ENCODE peak calls at places on chromosomes 6 and 20, in nine cellular contexts. J, P, S, D, T, Q, E, L and G are unnamed samples. For H3K9me3, the result is how much of the 10 kb centered on the place peaks cover.

GRCh38 chr6:80338201-80338836 is 231.8 kb downstream of the BCKDHB start:
- DNase-seq in J (peak), P (peak), S (no peak), D (peak), T (peak), Q (peak), E (peak), L (peak), G (peak)

GRCh38 chr6:786946-787763 is 94.2 kb upstream of the EXOC2 start:
- DNase-seq in J (no peak), P (no peak), S (no peak), D (peak), T (no peak), Q (peak), E (no peak), L (peak), G (no peak)

GRCh38 chr6:144141470-144141869 is 8.8 kb upstream of the STX11 start:
- DNase-seq in J (no peak), P (no peak), S (no peak), D (no peak), T (no peak), Q (no peak), E (no peak), L (no peak), G (no peak)

GRCh38 chr20:62117658-62118057 is 4.6 kb upstream of the LSM14B start:
- DNase-seq in J (no peak), P (peak), S (no peak), D (no peak), T (no peak), Q (no peak), E (peak), L (peak), G (no peak)

GRCh38 chr6:106334646-106335448 is 9.3 kb upstream of the ATG5 start:
- DNase-seq in J (peak), P (peak), S (peak), D (peak), T (no peak), Q (peak), E (peak), L (peak), G (peak)

GRCh38 chr20:427401-427800 is 19.3 kb downstream of the RBCK1 start:
- DNase-seq in J (no peak), P (no peak), S (no peak), D (no peak), T (no peak), Q (no peak), E (no peak), L (no peak), G (no peak)

GRCh38 chr6:53527249-53527765 is 17.6 kb downstream of the GCLC start:
- DNase-seq in J (no peak), P (no peak), S (no peak), D (no peak), T (no peak), Q (no peak), E (no peak), L (no peak), G (no peak)

GRCh38 chr6:74749211-74750142 is 456.4 kb downstream of the COL12A1 start:
- DNase-seq in J (no peak), P (no peak), S (no peak), D (no peak), T (no peak), Q (no peak), E (no peak), L (no peak), G (no peak)

GRCh38 chr6:37516920-37517405 is 17.3 kb upstream of the CCDC167 start:
- DNase-seq in J (no peak), P (no peak), S (no peak), D (no peak), T (no peak), Q (no peak), E (no peak), L (no peak), G (no peak)

GRCh38 chr20:41041693-41042092 is 13.1 kb downstream of the TOP1 start:
- DNase-seq in J (no peak), P (no peak), S (no peak), D (no peak), T (no peak), Q (no peak), E (no peak), L (no peak), G (no peak)

GRCh38 chr6:89022747-89023289 is 57.7 kb upstream of the PNRC1 start:
- DNase-seq in J (no peak), P (no peak), S (peak), D (no peak), T (no peak), Q (no peak), E (no peak), L (peak), G (no peak)

GRCh38 chr6:140001851-140002301 is 627.4 kb upstream of the CITED2 start:
- DNase-seq in J (no peak), P (no peak), S (no peak), D (no peak), T (no peak), Q (no peak), E (no peak), L (no peak), G (no peak)

GRCh38 chr6:119446623-119447008 is 97.1 kb upstream of the MAN1A1 start:
- DNase-seq in J (peak), P (peak), S (peak), D (no peak), T (no peak), Q (no peak), E (no peak), L (peak), G (peak)

GRCh38 chr20:23659989-23660837 is 22.5 kb upstream of the CST3 start:
- DNase-seq in J (peak), P (no peak), S (no peak), D (no peak), T (no peak), Q (no peak), E (no peak), L (no peak), G (no peak)

GRCh38 chr6:152343735-152344360 is 293.3 kb downstream of the SYNE1 start:
- DNase-seq in J (no peak), P (no peak), S (no peak), D (no peak), T (no peak), Q (no peak), E (no peak), L (no peak), G (no peak)

GRCh38 chr20:58053391-58054055 is 174.9 kb downstream of the ANKRD60 start:
- DNase-seq in J (no peak), P (no peak), S (no peak), D (peak), T (no peak), Q (no peak), E (no peak), L (no peak), G (no peak)

GRCh38 chr6:127483399-127484055 is 24.3 kb upstream of the KIAA0408 start:
- DNase-seq in J (no peak), P (no peak), S (no peak), D (peak), T (no peak), Q (no peak), E (no peak), L (no peak), G (no peak)

GRCh38 chr20:22577515-22578220 is 6.7 kb downstream of the FOXA2 start:
- DNase-seq in J (no peak), P (peak), S (no peak), D (peak), T (no peak), Q (no peak), E (no peak), L (peak), G (no peak)

GRCh38 chr6:34237316-34237721 is 646 bp downstream of the HMGA1 start:
- DNase-seq in J (no peak), P (no peak), S (no peak), D (no peak), T (no peak), Q (no peak), E (no peak), L (no peak), G (peak)

GRCh38 chr6:37303891-37304503 is 46.1 kb upstream of the TMEM217 start:
- DNase-seq in J (no peak), P (no peak), S (no peak), D (no peak), T (no peak), Q (peak), E (no peak), L (no peak), G (no peak)

GRCh38 chr6:63814459-63814858 is 178.9 kb downstream of the PHF3 start:
- DNase-seq in J (no peak), P (no peak), S (no peak), D (no peak), T (no peak), Q (no peak), E (no peak), L (no peak), G (no peak)

GRCh38 chr6:139409026-139409425 is 34.6 kb upstream of the CITED2 start:
- DNase-seq in J (no peak), P (no peak), S (no peak), D (no peak), T (no peak), Q (no peak), E (no peak), L (no peak), G (no peak)

GRCh38 chr6:125250511-125250910 is 51.3 kb downstream of the HDDC2 start:
- DNase-seq in J (no peak), P (no peak), S (no peak), D (no peak), T (no peak), Q (no peak), E (no peak), L (no peak), G (no peak)

GRCh38 chr20:58131111-58131510 is 97.3 kb downstream of the ANKRD60 start:
- DNase-seq in J (peak), P (no peak), S (no peak), D (no peak), T (peak), Q (no peak), E (no peak), L (no peak), G (peak)

GRCh38 chr20:35490736-35491181 is 35.4 kb downstream of the CEP250 start:
- DNase-seq in J (no peak), P (peak), S (no peak), D (no peak), T (no peak), Q (no peak), E (peak), L (peak), G (no peak)

GRCh38 chr20:52923123-52923543 is 49.0 kb upstream of the TSHZ2 start:
- DNase-seq in J (no peak), P (no peak), S (no peak), D (no peak), T (no peak), Q (no peak), E (no peak), L (no peak), G (peak)

GRCh38 chr20:62252342-62252966 is 14.1 kb downstream of the OSBPL2 start:
- DNase-seq in J (no peak), P (no peak), S (no peak), D (no peak), T (no peak), Q (no peak), E (no peak), L (no peak), G (no peak)

GRCh38 chr6:130840050-130840449 is 12.8 kb downstream of the SMLR1 start:
- DNase-seq in J (no peak), P (no peak), S (no peak), D (no peak), T (no peak), Q (no peak), E (no peak), L (no peak), G (no peak)

GRCh38 chr6:43608310-43608763 is 20.7 kb downstream of the GTPBP2 start:
- DNase-seq in J (no peak), P (peak), S (peak), D (peak), T (peak), Q (peak), E (peak), L (peak), G (peak)

GRCh38 chr6:85354761-85355618 is 94.9 kb upstream of the NT5E start:
- DNase-seq in J (peak), P (peak), S (peak), D (peak), T (peak), Q (peak), E (peak), L (peak), G (peak)

GRCh38 chr6:21098134-21098533 is 495.4 kb upstream of the SOX4 start:
- DNase-seq in J (no peak), P (no peak), S (no peak), D (no peak), T (no peak), Q (no peak), E (no peak), L (no peak), G (no peak)

GRCh38 chr20:35618032-35618371 is 2.4 kb downstream of the SPAG4 start:
- DNase-seq in J (no peak), P (no peak), S (no peak), D (no peak), T (no peak), Q (no peak), E (no peak), L (no peak), G (no peak)

GRCh38 chr20:44642203-44643153 is 9.0 kb downstream of the ADA start:
- DNase-seq in J (peak), P (peak), S (peak), D (peak), T (peak), Q (peak), E (peak), L (peak), G (peak)
- TF ChIP-seq POLR2A in J (no peak), P (no peak), S (no peak), D (peak), T (no peak), Q (no peak), E (no peak), L (peak), G (no peak)

GRCh38 chr20:49285233-49285668 is 7.4 kb upstream of the ZNFX1 start:
- DNase-seq in J (no peak), P (no peak), S (no peak), D (no peak), T (no peak), Q (no peak), E (no peak), L (no peak), G (no peak)
- H3K9me3 ChIP-seq in J (under half), P (under half), S (under half), D (under half), T (under half), Q (under half), E (under half), L (under half), G (under half)

GRCh38 chr6:13487122-13488014 is at the start of gene GFOD1:
- DNase-seq in J (peak), P (peak), S (peak), D (peak), T (peak), Q (peak), E (peak), L (peak), G (peak)
- TF ChIP-seq POLR2A in J (peak), P (peak), S (peak), D (no peak), T (peak), Q (peak), E (peak), L (peak), G (peak)

GRCh38 chr20:51503376-51503775 is 39.1 kb downstream of the NFATC2 start:
- DNase-seq in J (no peak), P (no peak), S (no peak), D (no peak), T (no peak), Q (no peak), E (no peak), L (no peak), G (no peak)

GRCh38 chr20:51498765-51499540 is 43.6 kb downstream of the NFATC2 start:
- DNase-seq in J (no peak), P (no peak), S (no peak), D (no peak), T (no peak), Q (no peak), E (no peak), L (no peak), G (no peak)

GRCh38 chr20:51497542-51498467 is 44.7 kb downstream of the NFATC2 start:
- DNase-seq in J (no peak), P (no peak), S (no peak), D (no peak), T (no peak), Q (no peak), E (peak), L (peak), G (peak)

GRCh38 chr20:51500936-51501335 is 41.6 kb downstream of the NFATC2 start:
- DNase-seq in J (no peak), P (no peak), S (no peak), D (no peak), T (no peak), Q (no peak), E (peak), L (no peak), G (no peak)

DNA sequence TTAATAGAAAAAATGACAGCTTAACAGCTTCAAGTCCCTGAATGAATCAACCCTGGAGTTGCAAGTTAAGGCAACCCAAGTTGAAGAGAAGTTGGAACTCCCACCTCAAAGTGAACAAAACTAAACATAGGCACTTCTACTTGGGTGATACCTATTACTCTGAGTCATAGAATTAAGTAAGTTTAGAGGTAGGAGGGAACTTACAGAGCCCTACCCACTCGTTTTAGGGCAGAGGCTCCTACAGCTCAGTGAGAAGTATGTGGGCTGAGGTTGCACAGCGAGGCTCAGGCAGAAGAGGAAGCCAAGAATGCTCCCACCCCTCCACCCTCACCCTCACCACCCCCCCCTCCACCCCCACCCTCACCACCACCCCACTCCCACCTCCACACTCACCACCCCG is 42.2 kb downstream of the NFATC2 start:
- DNase-seq in J (no peak), P (no peak), S (no peak), D (no peak), T (no peak), Q (no peak), E (peak), L (peak), G (no peak)
- H3K9me3 ChIP-seq in J (under half), P (under half), S (under half), D (under half), T (under half), Q (under half), E (under half), L (under half), G (under half)

DNA sequence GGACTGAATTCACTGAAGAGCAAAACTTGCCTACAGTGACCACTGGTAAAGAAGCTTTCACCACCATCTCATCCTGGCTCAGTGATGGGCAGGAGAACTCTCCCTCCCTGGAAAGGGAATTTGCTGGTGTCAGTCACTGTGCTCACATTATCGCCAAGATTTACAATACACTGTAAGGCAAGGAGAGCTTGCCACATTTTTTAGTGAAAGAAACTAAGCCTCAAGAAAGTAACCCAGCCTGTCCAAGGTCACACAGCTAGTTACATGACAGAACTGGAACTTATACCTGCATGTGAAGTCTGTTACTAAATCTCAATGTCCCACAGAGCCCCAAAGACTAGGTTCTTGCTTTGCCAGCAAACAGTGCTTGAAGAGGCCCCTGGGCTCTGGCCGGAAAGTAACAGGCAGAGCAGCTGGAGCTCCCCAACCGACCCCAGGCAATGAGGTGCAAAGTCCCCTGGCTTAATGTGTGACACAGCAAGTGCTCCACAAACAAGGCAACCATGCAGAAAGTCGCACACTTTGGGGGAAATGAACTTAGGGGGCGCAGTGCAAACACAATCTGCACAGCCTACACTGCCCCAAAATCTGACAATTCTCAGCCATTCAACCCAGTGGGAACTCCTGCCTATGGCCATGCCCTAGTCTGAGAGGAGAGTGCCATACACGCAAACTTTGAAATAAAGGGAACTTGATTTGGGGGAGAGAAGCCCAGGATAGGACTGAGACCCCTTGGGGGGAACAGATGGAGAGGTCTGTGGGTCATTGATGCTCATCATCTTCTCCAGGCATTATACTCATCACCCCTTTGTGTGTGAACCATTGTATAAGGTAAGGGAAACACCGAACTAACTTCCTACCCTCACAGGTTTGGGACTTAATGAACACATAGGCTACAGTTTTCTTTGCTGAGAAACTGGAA is 1.9 kb downstream of the BCL2L1 start:
- DNase-seq in J (no peak), P (peak), S (no peak), D (no peak), T (no peak), Q (no peak), E (peak), L (peak), G (no peak)
- TF ChIP-seq POLR2A in J (no peak), P (peak), S (no peak), D (no peak), T (no peak), Q (no peak), E (peak), L (no peak), G (no peak)

DNA sequence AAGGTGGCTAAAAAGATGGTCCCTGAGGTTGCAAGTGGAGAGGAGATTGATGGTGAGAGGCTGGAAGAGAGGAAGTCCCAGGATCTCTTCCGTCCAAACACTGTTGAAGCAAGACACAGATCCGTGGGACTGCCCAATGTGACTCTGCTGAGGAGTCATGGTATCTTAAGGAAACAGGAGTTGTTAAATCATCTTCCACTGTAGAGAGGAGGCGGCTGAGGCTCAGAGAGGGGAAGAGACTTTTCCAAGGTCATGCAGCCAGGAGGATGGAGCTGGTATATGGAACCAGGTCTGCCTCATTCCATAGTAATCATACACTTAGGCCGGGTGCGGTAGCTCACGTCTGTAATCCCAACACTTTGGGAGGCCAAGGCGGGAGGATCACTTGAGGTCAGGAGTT is 4.1 kb upstream of the ZNF335 start:
- DNase-seq in J (no peak), P (no peak), S (no peak), D (no peak), T (no peak), Q (no peak), E (no peak), L (no peak), G (no peak)
- H3K9me3 ChIP-seq in J (under half), P (under half), S (under half), D (under half), T (under half), Q (under half), E (under half), L (under half), G (under half)

DNA sequence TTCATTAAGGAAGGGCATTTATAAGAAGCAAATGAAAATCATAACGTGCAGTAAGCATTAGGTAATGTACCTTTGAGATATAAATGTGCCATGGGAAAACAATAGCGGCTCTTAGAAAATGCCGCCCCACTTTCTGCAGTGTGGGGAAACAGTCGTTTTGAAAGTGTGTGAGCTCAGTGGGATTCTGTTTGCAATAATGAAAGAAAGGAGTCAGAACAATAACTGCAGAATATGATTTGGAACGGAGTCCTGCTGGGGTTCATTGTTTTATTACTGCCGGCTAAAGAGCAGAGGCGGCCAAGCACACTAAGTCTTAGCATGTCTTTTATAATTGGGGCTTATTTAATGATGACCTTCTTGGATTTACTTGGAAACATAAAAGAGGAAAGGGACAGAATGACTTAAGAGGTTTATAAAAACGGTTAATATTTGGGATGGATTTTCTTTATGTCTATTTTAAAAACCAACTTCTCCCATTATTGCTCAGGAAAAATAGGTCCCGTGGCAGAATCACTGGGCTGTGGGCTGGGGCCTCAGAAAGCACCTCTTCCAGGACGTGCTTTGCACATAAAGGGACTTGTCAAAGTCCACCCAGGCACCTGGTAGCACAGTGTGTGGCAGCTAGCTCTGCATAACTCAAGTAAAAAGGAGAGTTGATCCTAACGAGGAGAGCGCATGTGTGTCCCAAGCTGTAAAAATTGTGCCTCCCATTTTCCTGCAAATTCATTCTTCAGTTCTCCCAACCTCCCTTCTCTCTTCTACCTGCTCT is 44.0 kb upstream of the SLC22A16 start:
- DNase-seq in J (no peak), P (no peak), S (no peak), D (no peak), T (no peak), Q (no peak), E (no peak), L (no peak), G (no peak)
- TF ChIP-seq POLR2A in J (no peak), P (no peak), S (no peak), D (no peak), T (no peak), Q (no peak), E (no peak), L (no peak), G (no peak)

GRCh38 chr6:133863228-133863627 is 25.7 kb upstream of the TCF21 start:
- DNase-seq in J (no peak), P (no peak), S (no peak), D (no peak), T (no peak), Q (no peak), E (no peak), L (no peak), G (no peak)
- H3K9me3 ChIP-seq in J (under half), P (under half), S (under half), D (under half), T (under half), Q (under half), E (under half), L (under half), G (under half)